ENCODE peak calls at places on chromosomes 2 and 18, in four cellular contexts. H is hepatocyte, M is IMR-90, X is K562. J is an unnamed sample. For H3K4me1, the result is how much of the 10 kb centered on the place peaks cover.

GRCh38 chr2:238286551-238286950 is 1.9 kb downstream of the PER2 start:
- DNase-seq in M (peak), H (peak), X (no peak), J (no peak)

GRCh38 chr2:100107911-100108647 is 34.3 kb downstream of the AFF3 start:
- DNase-seq in M (no peak), X (no peak), H (no peak), J (no peak)

GRCh38 chr2:18849841-18850578 is 260.6 kb upstream of the NT5C1B start:
- DNase-seq in M (no peak), X (no peak), H (no peak), J (no peak)

GRCh38 chr2:18545384-18545783 is 15.1 kb downstream of the RDH14 start:
- DNase-seq in M (peak), X (no peak), H (no peak), J (no peak)

GRCh38 chr2:97699765-97700444 is 13.5 kb upstream of the ZAP70 start:
- DNase-seq in H (peak), M (peak), X (peak), J (peak)

GRCh38 chr2:157868993-157869392 is 7.1 kb downstream of the ACVR1 start:
- DNase-seq in X (no peak), H (no peak), M (peak), J (no peak)

GRCh38 chr2:236731767-236732580 is 162.3 kb downstream of the ACKR3 start:
- DNase-seq in X (no peak), M (peak), H (peak), J (no peak)

GRCh38 chr18:48545690-48546365 is 7.0 kb downstream of the CTIF start:
- DNase-seq in H (peak), M (peak), X (peak), J (no peak)

GRCh38 chr18:10419420-10420103 is 34.9 kb upstream of the APCDD1 start:
- DNase-seq in H (no peak), X (peak), M (peak), J (no peak)

GRCh38 chr2:112332123-112332696 is 56.8 kb downstream of the ZC3H6 start:
- DNase-seq in M (no peak), X (no peak), H (no peak), J (no peak)

GRCh38 chr18:75297731-75298130 is 87.1 kb downstream of the TSHZ1 start:
- DNase-seq in M (no peak), X (no peak), H (no peak), J (no peak)

GRCh38 chr2:208373460-208374089 is 33.0 kb upstream of the PTH2R start:
- DNase-seq in X (peak), M (peak), H (peak), J (peak)

GRCh38 chr18:46332286-46332801 is 228.2 kb downstream of the HAUS1 start:
- DNase-seq in M (no peak), X (no peak), H (no peak), J (no peak)

GRCh38 chr2:61670591-61671503 is 132.7 kb upstream of the XPO1 start:
- DNase-seq in M (peak), X (no peak), H (peak), J (peak)

GRCh38 chr2:11446733-11447248 is 19.2 kb downstream of the E2F6 start:
- DNase-seq in H (peak), M (peak), X (peak), J (peak)

GRCh38 chr2:155690785-155691184 is 641.7 kb downstream of the NR4A2 start:
- DNase-seq in X (no peak), H (no peak), M (no peak), J (no peak)

GRCh38 chr2:40230717-40231300 is 221.1 kb downstream of the SLC8A1 start:
- DNase-seq in H (no peak), X (no peak), M (no peak), J (no peak)

GRCh38 chr2:240358821-240359342 is 76.6 kb upstream of the GPC1 start:
- DNase-seq in H (no peak), M (no peak), X (no peak), J (no peak)

GRCh38 chr2:108878276-108878675 is 91.7 kb downstream of the CCDC138 start:
- DNase-seq in M (no peak), H (no peak), X (no peak), J (no peak)

GRCh38 chr18:45654677-45655076 is 39.4 kb downstream of the SLC14A2 start:
- DNase-seq in X (no peak), M (no peak), H (no peak), J (no peak)

GRCh38 chr2:160229591-160229990 is 29.5 kb upstream of the ITGB6 start:
- DNase-seq in M (peak), H (peak), X (no peak), J (no peak)

GRCh38 chr2:236352761-236353593 is 88.8 kb upstream of the ASB18 start:
- DNase-seq in X (peak), M (peak), H (peak), J (peak)

GRCh38 chr2:63497561-63497960 is 90.7 kb downstream of the WDPCP start:
- DNase-seq in M (no peak), X (no peak), H (no peak), J (no peak)

DNA sequence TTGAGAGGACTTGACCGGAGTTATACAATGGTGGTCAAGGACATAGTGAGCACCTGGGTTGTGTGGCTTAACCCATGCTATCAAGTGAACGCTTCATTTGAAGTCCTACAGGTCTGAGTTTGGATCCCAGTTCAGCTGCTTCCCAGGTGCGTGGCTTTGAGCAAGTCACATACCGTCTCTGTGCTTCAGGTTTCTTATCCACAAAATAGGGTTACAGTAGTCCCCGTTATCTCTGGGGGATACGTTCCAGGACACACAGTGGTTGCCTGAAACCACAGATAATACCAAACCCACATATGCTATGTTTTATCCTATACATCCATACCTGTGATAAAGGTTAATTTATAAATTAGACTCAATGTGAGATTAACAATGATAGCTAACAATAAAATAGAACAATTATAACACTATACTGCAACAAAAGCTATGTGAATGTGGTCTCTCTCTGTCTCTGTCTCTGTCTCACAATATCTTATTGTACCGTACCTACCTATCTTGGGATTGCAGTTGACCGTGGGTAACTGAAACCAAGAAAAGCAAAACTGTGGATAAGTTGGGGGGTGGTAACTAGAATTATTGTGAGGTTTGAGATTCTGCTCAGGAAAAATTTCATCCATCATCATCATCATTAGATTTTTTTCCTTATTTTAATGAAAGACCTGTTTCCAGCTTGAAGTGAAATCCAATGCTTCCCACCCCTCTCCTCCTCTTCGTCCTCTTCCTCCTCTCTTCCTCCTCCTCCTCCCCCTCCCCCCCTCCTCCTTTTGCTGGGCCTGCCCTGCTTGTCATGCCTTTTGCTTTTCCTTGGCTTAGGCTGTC is 22.7 kb downstream of the LBH start:
- DNase-seq in X (peak), M (no peak), H (no peak), J (no peak)
- H3K4me1 ChIP-seq in X (half or more), M (half or more), H (under half), J (under half)

GRCh38 chr18:36374262-36374661 is 76.7 kb downstream of the FHOD3 start:
- DNase-seq in H (no peak), X (no peak), M (no peak), J (no peak)
- H2AFZ ChIP-seq in H (no peak), X (no peak), M (no peak), J (no peak)

GRCh38 chr18:59959079-59959478 is 59.3 kb downstream of the PMAIP1 start:
- DNase-seq in X (no peak), H (no peak), M (peak), J (no peak)
- H3K4me2 ChIP-seq in X (no peak), H (no peak), M (no peak), J (peak)

GRCh38 chr2:231883468-231883881 is 42.7 kb downstream of the NPPC start:
- DNase-seq in M (no peak), H (peak), X (no peak), J (no peak)

DNA sequence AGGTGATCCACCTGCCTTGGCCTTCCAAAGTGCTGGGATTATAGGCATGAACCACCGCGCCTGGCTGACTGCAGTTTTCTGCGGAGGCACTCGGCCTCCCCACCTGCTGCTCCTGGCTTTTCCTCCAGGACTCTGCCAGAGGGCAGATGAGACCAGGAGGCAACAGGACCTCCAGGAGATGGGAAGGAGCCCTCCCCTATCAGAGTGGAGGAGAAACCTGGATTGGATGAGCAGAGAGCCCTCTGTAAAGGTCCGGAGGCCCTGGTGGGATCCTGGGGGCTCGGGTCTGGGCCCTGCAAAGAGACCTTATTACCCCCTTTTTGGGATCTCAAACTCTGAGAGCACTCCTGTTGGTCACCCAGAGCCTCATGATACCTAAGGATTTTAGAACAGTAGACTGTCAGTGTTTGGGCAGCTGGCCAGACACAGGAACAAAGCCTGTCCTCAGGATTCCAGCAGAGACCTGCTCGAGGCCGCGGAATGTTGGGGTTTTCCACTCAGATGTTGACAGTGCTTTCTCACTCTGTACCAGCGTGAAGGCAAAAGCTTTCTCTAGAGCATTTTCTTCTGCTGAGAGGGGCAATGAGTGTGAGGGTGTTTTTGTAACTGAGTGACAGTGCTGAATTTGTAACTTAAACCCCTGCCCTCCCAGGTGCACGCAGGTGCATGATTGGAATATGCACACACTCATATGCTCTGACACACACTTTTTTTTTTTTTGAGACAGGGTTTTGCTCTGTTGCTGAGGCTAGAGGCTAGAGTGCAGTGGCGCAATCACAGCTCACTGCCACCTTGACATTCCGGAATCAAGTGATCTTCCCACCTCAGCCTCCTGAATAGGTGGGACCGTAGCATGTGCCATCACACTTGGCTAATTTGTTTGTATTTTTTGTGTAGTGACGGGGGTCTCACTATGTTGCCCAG is 48.4 kb downstream of the NPPC start:
- DNase-seq in H (no peak), M (peak), X (no peak), J (no peak)
- H3K4me1 ChIP-seq in H (under half), M (under half), X (under half), J (under half)

J was measured in MM.1S.